ENCODE peak calls at places on chromosomes 16 and 17, in ten cellular contexts. V is stimulated activated CD8-positive, alpha-beta memory T cell treated with anti-CD3 and anti-CD28 coated beads, Interleukin-4, amount 100 ng/mL, for 24 hours; P is activated T-cell treated with anti-CD3 and anti-CD28 coated beads for 48 hours; H is stomach; O is ACHN; J is PC-3; F is germinal center; D is fibroblast of mammary gland; R is WTC11; Z is activated CD8-positive, alpha-beta memory T cell treated with anti-CD3 and anti-CD28 coated beads for 1 hour. X is an unnamed sample.

GRCh38 chr17:50686494-50687199 is 21.1 kb downstream of the ANKRD40 start:
- DNase-seq in F (no peak), H (peak), Z (no peak), R (no peak), J (peak), D (peak), P (no peak), O (peak), V (no peak), X (peak)

GRCh38 chr17:18319604-18320256 is 4.6 kb downstream of the SMCR8 start:
- DNase-seq in D (peak), P (no peak), J (peak), H (peak), V (no peak), O (peak), Z (no peak), F (no peak), R (peak), X (no peak)

GRCh38 chr16:22189473-22190168 is 16.5 kb upstream of the EEF2K start:
- DNase-seq in J (peak), Z (peak), O (peak), P (peak), R (no peak), H (peak), F (peak), V (peak), D (peak), X (no peak)

GRCh38 chr17:57986841-57987581 is 1.0 kb downstream of the VEZF1 start:
- DNase-seq in F (no peak), R (peak), H (peak), O (peak), P (peak), D (peak), J (peak), Z (peak), V (peak), X (no peak)

GRCh38 chr17:28878981-28879380 is 18.6 kb downstream of the FLOT2 start:
- DNase-seq in O (peak), D (peak), H (peak), R (peak), Z (no peak), V (no peak), P (no peak), J (peak), F (peak), X (no peak)

GRCh38 chr17:68182940-68183551 is 64.8 kb upstream of the AMZ2 start:
- DNase-seq in J (peak), V (no peak), D (no peak), Z (peak), F (peak), O (no peak), R (no peak), P (peak), H (no peak), X (no peak)

GRCh38 chr17:75875182-75875939 is 3.0 kb downstream of the TRIM47 start:
- DNase-seq in P (no peak), O (no peak), V (no peak), F (no peak), R (no peak), J (no peak), D (no peak), H (peak), Z (no peak), X (no peak)

GRCh38 chr17:63973930-63974593 is 1.3 kb upstream of the SCN4A start:
- DNase-seq in V (no peak), H (no peak), R (no peak), O (peak), D (peak), F (no peak), P (no peak), J (peak), Z (no peak), X (no peak)

GRCh38 chr16:27429981-27430441 is 28.0 kb downstream of the IL21R start:
- DNase-seq in J (no peak), F (no peak), P (no peak), H (peak), O (no peak), V (no peak), D (no peak), Z (no peak), R (no peak), X (no peak)

GRCh38 chr16:14678748-14679497 is 15.2 kb downstream of the PLA2G10 start:
- DNase-seq in P (no peak), D (no peak), O (no peak), Z (no peak), F (no peak), R (no peak), H (no peak), V (no peak), J (no peak), X (no peak)

GRCh38 chr16:27723711-27724490 is 174.0 kb downstream of the KATNIP start:
- DNase-seq in F (no peak), H (no peak), R (no peak), P (no peak), V (no peak), J (no peak), D (no peak), Z (no peak), O (no peak), X (no peak)

GRCh38 chr16:66560107-66560506 is 6.1 kb upstream of the CMTM1 start:
- DNase-seq in D (no peak), R (no peak), H (no peak), J (no peak), P (no peak), V (no peak), O (no peak), F (no peak), Z (no peak), X (no peak)

GRCh38 chr16:10552998-10553491 is 27.4 kb downstream of the EMP2 start:
- DNase-seq in R (peak), J (no peak), D (no peak), P (peak), Z (peak), F (peak), O (no peak), H (peak), V (peak), X (peak)

GRCh38 chr16:87390641-87391323 is 1.4 kb upstream of the MAP1LC3B start:
- DNase-seq in V (no peak), D (no peak), H (no peak), F (no peak), P (no peak), R (no peak), J (no peak), Z (no peak), O (no peak), X (no peak)

GRCh38 chr17:74757502-74757901 is 9.1 kb downstream of the NHERF1 start:
- DNase-seq in V (no peak), P (no peak), H (peak), Z (no peak), F (no peak), R (no peak), D (no peak), O (no peak), J (no peak), X (no peak)

GRCh38 chr16:35492225-35492624 is 2032.8 kb downstream of the TP53TG3F start:
- DNase-seq in F (no peak), Z (no peak), R (no peak), P (no peak), J (no peak), O (no peak), H (no peak), V (no peak), D (no peak), X (no peak)

X was measured in cardiac septum.